ENCODE peak calls at places on chromosomes 7 and 10, in six cellular contexts. G is K562, O is A549, J is GM12878, K is HepG2, F is endothelial cell of umbilical vein. X is an unnamed sample.

GRCh38 chr10:8037941-8038894 is 16.3 kb upstream of the GATA3 start:
- DNase-seq in K (no peak), F (peak; percentile 13), G (no peak), J (no peak), O (no peak), X (no peak)

GRCh38 chr7:141198191-141198958 is 124.5 kb downstream of the TMEM178B start:
- DNase-seq in O (no peak), G (no peak), K (no peak), J (no peak), F (no peak), X (no peak)

GRCh38 chr7:122726881-122727280 is 24.2 kb upstream of the RNF148 start:
- DNase-seq in J (no peak), K (no peak), F (no peak), O (no peak), G (no peak), X (no peak)

GRCh38 chr7:149027055-149027454 is 1.2 kb downstream of the PDIA4 start:
- DNase-seq in K (no peak), F (no peak), G (no peak), J (no peak), O (no peak), X (no peak)

GRCh38 chr10:58373446-58373834 is 11.8 kb upstream of the TFAM start:
- DNase-seq in J (no peak), O (no peak), G (no peak), F (no peak), K (no peak), X (no peak)

GRCh38 chr7:8105449-8106095 is 137.0 kb downstream of the GLCCI1 start:
- DNase-seq in J (no peak), G (no peak), F (no peak), O (no peak), K (no peak), X (no peak)

GRCh38 chr7:102473271-102473991 is 5.3 kb downstream of the POLR2J start:
- DNase-seq in O (no peak), F (no peak), J (no peak), G (no peak), K (no peak), X (no peak)

GRCh38 chr7:45295222-45295621 is 137.6 kb downstream of the RAMP3 start:
- DNase-seq in K (no peak), O (no peak), F (no peak), J (no peak), G (no peak), X (no peak)

GRCh38 chr7:29955799-29956476 is 33.7 kb downstream of the SCRN1 start:
- DNase-seq in G (no peak), J (no peak), F (no peak), O (no peak), K (no peak), X (peak; percentile 86)

DNA sequence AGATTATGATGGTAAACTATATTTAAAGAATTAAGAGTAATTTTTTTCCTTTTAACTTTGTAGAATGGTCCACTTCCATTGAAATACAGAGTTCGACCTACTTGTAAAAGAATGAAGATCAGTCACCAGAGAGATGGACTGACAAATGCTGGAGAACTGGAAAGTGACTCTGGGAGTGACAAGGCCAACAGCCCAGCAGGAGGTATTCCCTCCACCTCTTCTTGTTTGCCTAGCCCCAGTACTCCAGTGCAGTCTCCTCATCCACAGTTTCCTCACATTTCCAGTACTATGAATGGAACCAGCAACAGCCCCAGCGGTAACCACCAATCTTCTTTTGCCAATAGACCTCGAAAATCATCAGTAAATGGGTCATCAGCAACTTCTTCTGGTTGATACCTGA is 8.3 kb downstream of the BMI1 start:
- DNase-seq in F (no peak), K (no peak), J (no peak), G (no peak), O (no peak), X (no peak)
- TF ChIP-seq CTCF in F (no peak), K (no peak), J (no peak), G (no peak), O (no peak), X (no peak)

DNA sequence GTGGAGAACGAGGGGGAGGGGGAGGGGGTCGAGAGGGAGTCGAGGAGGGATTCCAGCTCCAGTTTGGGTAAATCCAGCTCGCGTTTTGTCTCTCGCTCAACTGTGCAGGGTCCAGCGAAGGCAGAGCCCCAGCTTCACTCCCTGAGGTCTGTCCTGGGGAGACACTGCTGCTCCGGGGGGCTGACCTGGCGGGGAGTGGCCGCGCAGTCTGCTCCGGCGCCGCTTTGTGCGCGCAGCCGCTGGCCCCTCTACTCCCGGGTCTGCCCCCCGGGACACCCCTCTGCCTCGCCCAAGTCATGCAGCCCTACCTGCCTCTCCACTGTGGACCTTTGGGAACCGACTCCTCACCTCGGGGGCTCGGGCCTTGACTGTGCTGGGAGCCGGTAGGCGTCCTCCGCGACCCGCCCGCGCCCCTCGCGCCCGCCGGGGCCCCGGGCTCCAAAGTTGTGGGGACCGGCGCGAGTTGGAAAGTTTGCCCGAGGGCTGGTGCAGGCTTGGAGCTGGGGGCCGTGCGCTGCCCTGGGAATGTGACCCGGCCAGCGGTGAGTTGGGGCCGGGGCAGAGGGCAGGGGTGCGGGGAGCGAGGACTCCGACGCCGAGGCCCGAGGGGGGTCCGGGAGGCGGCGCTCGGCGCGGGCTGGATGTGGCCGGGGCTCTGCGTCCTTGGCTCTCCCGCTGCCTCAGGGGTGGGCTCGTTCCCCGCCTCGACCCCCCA is at the start of gene TET1:
- DNase-seq in G (peak; percentile 91), F (no peak), O (peak; percentile 64), K (peak; percentile 64), J (no peak), X (peak; percentile 84)
- TF ChIP-seq MAX in G (no peak), F (no peak), O (no peak), K (peak; percentile 62), J (no peak), X (no peak)

GRCh38 chr10:30441974-30442606 is 8.1 kb downstream of the MAP3K8 start:
- DNase-seq in F (no peak), O (no peak), K (no peak), G (no peak), J (no peak), X (no peak)

GRCh38 chr10:30443049-30443448 is 9.1 kb downstream of the MAP3K8 start:
- DNase-seq in G (no peak), K (no peak), O (no peak), F (no peak), J (no peak), X (no peak)

GRCh38 chr10:30447125-30447799 is 13.3 kb downstream of the MAP3K8 start:
- DNase-seq in G (no peak), J (no peak), O (no peak), F (no peak), K (no peak), X (no peak)

GRCh38 chr10:30439931-30440330 is 5.9 kb downstream of the MAP3K8 start:
- DNase-seq in K (no peak), G (no peak), J (no peak), F (no peak), O (no peak), X (no peak)

DNA sequence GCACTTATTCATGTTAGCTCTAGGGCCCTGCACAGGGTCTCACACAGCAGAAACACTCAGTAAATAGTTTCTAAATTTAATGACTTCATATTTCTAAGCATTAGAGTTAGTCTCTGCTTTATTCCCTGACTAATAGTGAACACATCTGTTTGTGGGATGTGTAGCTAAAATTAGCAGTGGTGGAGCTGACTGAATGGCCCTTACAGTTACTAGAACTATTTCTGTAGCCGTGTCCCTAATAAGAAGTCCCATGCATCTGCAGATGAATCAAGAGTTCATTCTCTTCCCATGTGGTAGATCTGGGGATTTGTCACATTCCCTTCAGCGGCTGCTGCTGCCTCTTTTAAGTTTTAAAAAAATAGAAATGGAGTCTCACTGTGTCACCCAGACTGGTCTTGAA is 11.7 kb downstream of the MAP3K8 start:
- DNase-seq in K (no peak), G (no peak), F (no peak), O (no peak), J (no peak), X (no peak)
- TF ChIP-seq MYC in K (no peak), G (no peak), F (no peak), O (no peak), J (no peak), X (no peak)

DNA sequence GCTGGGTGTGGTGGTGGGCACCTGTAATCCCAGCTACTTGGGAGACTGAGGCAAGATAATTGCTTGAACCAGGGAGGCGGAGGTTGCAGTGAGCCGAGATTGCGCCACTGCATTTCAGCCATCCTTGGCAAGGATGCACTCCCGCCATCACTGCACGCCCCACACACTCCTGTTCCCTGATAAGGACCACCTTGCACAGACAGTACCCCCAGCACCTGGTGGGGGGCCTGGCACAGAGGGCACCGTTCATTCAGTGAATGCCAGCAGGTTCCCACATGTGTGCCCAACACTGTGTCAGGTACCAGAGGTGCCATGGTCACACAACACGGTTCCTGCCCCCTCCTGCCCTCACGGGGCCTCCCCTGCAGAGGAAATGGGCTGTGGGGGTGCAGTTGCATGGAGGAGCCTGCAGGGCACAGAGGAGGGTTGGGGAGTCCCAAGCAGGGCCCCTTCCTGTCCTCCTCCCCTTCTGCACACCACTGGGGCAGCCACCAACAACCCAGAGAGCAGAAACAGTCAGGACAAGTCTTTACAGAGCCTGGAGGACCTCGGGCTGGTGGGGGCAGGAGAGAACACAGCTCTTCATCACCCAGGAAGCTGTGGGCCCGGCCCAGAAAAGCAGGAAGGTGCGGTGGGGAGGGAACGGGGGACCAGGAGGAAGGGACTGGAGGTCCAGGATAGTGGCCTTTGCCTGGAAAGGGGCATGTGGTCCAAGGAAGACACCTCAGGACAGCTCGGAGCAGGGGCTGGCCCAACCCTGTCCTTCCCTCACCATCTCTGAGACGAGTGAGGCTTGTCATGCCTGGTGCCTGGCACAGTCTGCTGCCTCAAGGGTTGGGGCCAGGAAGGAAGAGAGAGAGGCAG is 7.1 kb downstream of the CRYGN start:
- DNase-seq in O (peak; percentile 49), F (no peak), K (no peak), G (no peak), J (peak; percentile 11), X (peak; percentile 91)
- TF ChIP-seq CTCF in O (no peak), F (no peak), K (no peak), G (peak; percentile 40), J (peak; percentile 53), X (peak; percentile 56)